ENCODE peak calls at places on chromosomes 12 and 14, in four cellular contexts. O is GM03348, H is uterus, W is GM12865. R is an unnamed sample.

GRCh38 chr12:119505001-119505400 is 88.6 kb upstream of the TMEM233 start:
- DNase-seq in O (no peak), H (no peak), W (peak), R (no peak)

GRCh38 chr14:105475269-105475915 is 771 bp downstream of the CRIP2 start:
- DNase-seq in O (peak), H (peak), W (no peak), R (no peak)

GRCh38 chr12:41745593-41745992 is 399.1 kb downstream of the GXYLT1 start:
- DNase-seq in H (no peak), O (no peak), W (no peak), R (no peak)

GRCh38 chr14:23018107-23018506 is 8.2 kb upstream of the C14orf93 start:
- DNase-seq in W (no peak), O (no peak), H (no peak), R (no peak)

GRCh38 chr14:96002511-96002884 is 36.7 kb upstream of the C14orf132 start:
- DNase-seq in O (no peak), H (no peak), W (no peak), R (no peak)

GRCh38 chr12:1837541-1838206 is 17.3 kb downstream of the LRTM2 start:
- DNase-seq in W (no peak), H (no peak), O (no peak), R (no peak)

GRCh38 chr14:70188608-70189540 is at the start of gene SLC8A3:
- DNase-seq in O (peak), H (no peak), W (peak), R (no peak)

GRCh38 chr14:44912041-44912869 is 49.5 kb downstream of the KLHL28 start:
- DNase-seq in H (no peak), O (peak), W (no peak), R (no peak)

GRCh38 chr14:77424862-77425261 is 1.5 kb upstream of the NOXRED1 start:
- DNase-seq in H (no peak), O (no peak), W (no peak), R (no peak)

GRCh38 chr12:104279164-104279563 is 24.4 kb upstream of the EID3 start:
- DNase-seq in O (no peak), W (no peak), H (no peak), R (no peak)

GRCh38 chr12:111014547-111014946 is 94.2 kb upstream of the MYL2 start:
- DNase-seq in H (no peak), W (no peak), O (no peak), R (no peak)

GRCh38 chr12:90773526-90773925 is 181.4 kb downstream of the CCER1 start:
- DNase-seq in O (no peak), H (no peak), W (no peak), R (no peak)

GRCh38 chr14:101196051-101196450 is 292.5 kb upstream of the RTL1 start:
- DNase-seq in H (peak), W (no peak), O (no peak), R (no peak)

GRCh38 chr12:96141216-96141944 is 52.8 kb upstream of the ELK3 start:
- DNase-seq in O (peak), W (no peak), H (no peak), R (no peak)

GRCh38 chr12:132393991-132394949 is 64.9 kb upstream of the GALNT9 start:
- DNase-seq in O (no peak), W (no peak), H (peak), R (no peak)

GRCh38 chr12:104692335-104693218 is 235.8 kb downstream of the CHST11 start:
- DNase-seq in O (no peak), W (peak), H (no peak), R (no peak)

GRCh38 chr14:76957224-76957881 is 71.2 kb downstream of the IRF2BPL start:
- DNase-seq in O (no peak), H (no peak), W (no peak), R (no peak)

GRCh38 chr14:48391661-48392060 is 716.3 kb upstream of the MDGA2 start:
- DNase-seq in W (no peak), O (no peak), H (no peak), R (no peak)

GRCh38 chr14:38210587-38211257 is 3.0 kb downstream of the SSTR1 start:
- DNase-seq in O (peak), W (no peak), H (no peak), R (no peak)

GRCh38 chr12:7079826-7080125 is 12.5 kb downstream of the C1R start:
- DNase-seq in O (no peak), H (no peak), W (no peak), R (no peak)

GRCh38 chr14:33737446-33737845 is 213.4 kb downstream of the EGLN3 start:
- DNase-seq in W (no peak), H (no peak), O (peak), R (no peak)

R was measured in SK-MEL-5.